ENCODE peak calls at places on chromosomes 13 and 19, in eight cellular contexts. One of them, this sample, is unnamed.
A peak's percentile ranks its signal among the peaks of the same experiment; 100 is the strongest.

GRCh38 chr13:46288570-46289259 is 77.0 kb downstream of the LRRC63 start:
- DNase-seq in IMR-90: peak; percentile 22
- DNase-seq in right cardiac atrium: no peak
- DNase-seq in aorta: no peak
- DNase-seq in heart right ventricle: no peak
- DNase-seq in SK-N-SH: peak; percentile 39
- DNase-seq in OCI-LY7: peak; percentile 67
- DNase-seq in HepG2: peak; percentile 27
- DNase-seq in this sample: no peak

GRCh38 chr13:109431217-109431616 is 355.2 kb downstream of the IRS2 start:
- DNase-seq in right cardiac atrium: no peak
- DNase-seq in OCI-LY7: no peak
- DNase-seq in HepG2: no peak
- DNase-seq in heart right ventricle: no peak
- DNase-seq in aorta: no peak
- DNase-seq in SK-N-SH: no peak
- DNase-seq in IMR-90: no peak
- DNase-seq in this sample: no peak

GRCh38 chr19:36436531-36436930 is 18.1 kb upstream of the ZFP82 start:
- DNase-seq in IMR-90: no peak
- DNase-seq in HepG2: no peak
- DNase-seq in OCI-LY7: peak; percentile 39
- DNase-seq in aorta: no peak
- DNase-seq in heart right ventricle: no peak
- DNase-seq in right cardiac atrium: no peak
- DNase-seq in SK-N-SH: no peak
- DNase-seq in this sample: no peak

GRCh38 chr19:40192758-40193586 is 1.7 kb downstream of the MAP3K10 start:
- DNase-seq in right cardiac atrium: no peak
- DNase-seq in SK-N-SH: no peak
- DNase-seq in IMR-90: no peak
- DNase-seq in HepG2: no peak
- DNase-seq in aorta: no peak
- DNase-seq in heart right ventricle: no peak
- DNase-seq in OCI-LY7: no peak
- DNase-seq in this sample: no peak

GRCh38 chr13:104408733-104409132 is 1342.5 kb upstream of the SLC10A2 start:
- DNase-seq in HepG2: no peak
- DNase-seq in OCI-LY7: no peak
- DNase-seq in aorta: no peak
- DNase-seq in heart right ventricle: no peak
- DNase-seq in right cardiac atrium: no peak
- DNase-seq in SK-N-SH: no peak
- DNase-seq in IMR-90: peak; percentile 6
- DNase-seq in this sample: no peak

GRCh38 chr13:88063741-88064140 is 392.6 kb downstream of the SLITRK5 start:
- DNase-seq in OCI-LY7: no peak
- DNase-seq in right cardiac atrium: no peak
- DNase-seq in HepG2: no peak
- DNase-seq in IMR-90: no peak
- DNase-seq in SK-N-SH: no peak
- DNase-seq in aorta: no peak
- DNase-seq in heart right ventricle: no peak
- DNase-seq in this sample: no peak

GRCh38 chr13:87661471-87661870 is 9.7 kb upstream of the SLITRK5 start:
- DNase-seq in IMR-90: peak; percentile 4
- DNase-seq in heart right ventricle: no peak
- DNase-seq in HepG2: no peak
- DNase-seq in right cardiac atrium: no peak
- DNase-seq in aorta: no peak
- DNase-seq in OCI-LY7: no peak
- DNase-seq in SK-N-SH: no peak
- DNase-seq in this sample: no peak

GRCh38 chr19:15248648-15249559 is 16.7 kb upstream of the EPHX3 start:
- DNase-seq in right cardiac atrium: peak; percentile 95
- DNase-seq in SK-N-SH: no peak
- DNase-seq in OCI-LY7: no peak
- DNase-seq in IMR-90: peak; percentile 91
- DNase-seq in aorta: peak; percentile 96
- DNase-seq in HepG2: no peak
- DNase-seq in heart right ventricle: peak; percentile 86
- DNase-seq in this sample: peak; percentile 89

GRCh38 chr19:22532388-22533310 is 101.5 kb upstream of the ZNF492 start:
- DNase-seq in SK-N-SH: no peak
- DNase-seq in right cardiac atrium: peak; percentile 93
- DNase-seq in heart right ventricle: peak; percentile 65
- DNase-seq in aorta: peak; percentile 94
- DNase-seq in IMR-90: no peak
- DNase-seq in HepG2: no peak
- DNase-seq in OCI-LY7: no peak
- DNase-seq in this sample: peak; percentile 66

GRCh38 chr13:51844862-51845573 is at the start of gene TMEM272:
- DNase-seq in OCI-LY7: peak; percentile 41
- DNase-seq in aorta: peak; percentile 83
- DNase-seq in HepG2: peak; percentile 43
- DNase-seq in right cardiac atrium: peak; percentile 84
- DNase-seq in SK-N-SH: peak; percentile 87
- DNase-seq in heart right ventricle: peak; percentile 61
- DNase-seq in IMR-90: peak; percentile 11
- DNase-seq in this sample: peak; percentile 40

DNA sequence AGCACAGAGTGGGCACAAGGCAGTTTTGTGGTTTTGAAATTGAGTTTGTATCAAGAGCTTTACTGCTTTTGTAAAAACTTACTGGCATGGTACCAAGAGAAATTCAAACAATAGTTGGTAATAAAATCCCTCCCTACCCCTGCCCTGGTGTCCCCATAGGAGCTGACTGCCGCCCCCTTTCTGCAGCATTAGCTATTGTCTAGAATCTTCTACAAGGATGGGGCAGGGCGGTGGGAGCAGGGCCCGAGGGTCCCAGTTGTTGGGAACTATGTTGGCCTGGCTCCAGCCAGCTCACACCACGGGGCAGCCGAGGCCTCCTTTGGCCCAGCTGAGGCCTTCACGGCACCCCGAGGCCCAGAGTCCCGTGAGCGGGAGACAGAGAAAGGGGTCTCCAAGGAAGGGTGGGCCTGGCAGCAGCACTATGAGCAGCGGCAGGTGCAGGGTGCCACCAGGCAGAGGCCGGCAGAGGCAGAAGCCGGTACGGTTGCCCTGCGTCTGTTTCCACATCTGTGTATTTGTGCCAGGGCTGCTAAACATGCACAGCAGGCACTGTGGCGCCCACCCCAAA is 57.9 kb downstream of the KDM4B start:
- DNase-seq in SK-N-SH: no peak
- DNase-seq in right cardiac atrium: peak; percentile 57
- DNase-seq in heart right ventricle: no peak
- DNase-seq in IMR-90: no peak
- DNase-seq in OCI-LY7: no peak
- DNase-seq in HepG2: no peak
- DNase-seq in aorta: no peak
- DNase-seq in this sample: no peak
- H3K27ac ChIP-seq in SK-N-SH: no peak overlapping the region
- H3K27ac ChIP-seq in right cardiac atrium: no peak overlapping the region
- H3K27ac ChIP-seq in heart right ventricle: no peak overlapping the region
- H3K27ac ChIP-seq in IMR-90: no peak overlapping the region
- H3K27ac ChIP-seq in OCI-LY7: no peak overlapping the region
- H3K27ac ChIP-seq in HepG2: no peak overlapping the region
- H3K27ac ChIP-seq in aorta: no peak overlapping the region
- H3K27ac ChIP-seq in this sample: no peak overlapping the region

GRCh38 chr19:10977773-10978155 is 16.9 kb downstream of the SMARCA4 start:
- DNase-seq in right cardiac atrium: no peak
- DNase-seq in IMR-90: no peak
- DNase-seq in heart right ventricle: no peak
- DNase-seq in OCI-LY7: peak; percentile 65
- DNase-seq in HepG2: no peak
- DNase-seq in SK-N-SH: no peak
- DNase-seq in aorta: no peak
- DNase-seq in this sample: no peak

GRCh38 chr19:10979950-10980349 is 19.1 kb downstream of the SMARCA4 start:
- DNase-seq in HepG2: no peak
- DNase-seq in OCI-LY7: peak; percentile 95
- DNase-seq in SK-N-SH: no peak
- DNase-seq in IMR-90: no peak
- DNase-seq in aorta: no peak
- DNase-seq in right cardiac atrium: no peak
- DNase-seq in heart right ventricle: no peak
- DNase-seq in this sample: no peak

GRCh38 chr19:10971107-10971715 is 10.4 kb downstream of the SMARCA4 start:
- DNase-seq in SK-N-SH: no peak
- DNase-seq in aorta: no peak
- DNase-seq in IMR-90: no peak
- DNase-seq in right cardiac atrium: no peak
- DNase-seq in heart right ventricle: no peak
- DNase-seq in OCI-LY7: peak; percentile 49
- DNase-seq in HepG2: no peak
- DNase-seq in this sample: no peak

GRCh38 chr19:10976200-10976892 is 15.5 kb downstream of the SMARCA4 start:
- DNase-seq in right cardiac atrium: no peak
- DNase-seq in HepG2: peak; percentile 43
- DNase-seq in OCI-LY7: peak; percentile 53
- DNase-seq in SK-N-SH: no peak
- DNase-seq in IMR-90: no peak
- DNase-seq in heart right ventricle: no peak
- DNase-seq in aorta: no peak
- DNase-seq in this sample: no peak

DNA sequence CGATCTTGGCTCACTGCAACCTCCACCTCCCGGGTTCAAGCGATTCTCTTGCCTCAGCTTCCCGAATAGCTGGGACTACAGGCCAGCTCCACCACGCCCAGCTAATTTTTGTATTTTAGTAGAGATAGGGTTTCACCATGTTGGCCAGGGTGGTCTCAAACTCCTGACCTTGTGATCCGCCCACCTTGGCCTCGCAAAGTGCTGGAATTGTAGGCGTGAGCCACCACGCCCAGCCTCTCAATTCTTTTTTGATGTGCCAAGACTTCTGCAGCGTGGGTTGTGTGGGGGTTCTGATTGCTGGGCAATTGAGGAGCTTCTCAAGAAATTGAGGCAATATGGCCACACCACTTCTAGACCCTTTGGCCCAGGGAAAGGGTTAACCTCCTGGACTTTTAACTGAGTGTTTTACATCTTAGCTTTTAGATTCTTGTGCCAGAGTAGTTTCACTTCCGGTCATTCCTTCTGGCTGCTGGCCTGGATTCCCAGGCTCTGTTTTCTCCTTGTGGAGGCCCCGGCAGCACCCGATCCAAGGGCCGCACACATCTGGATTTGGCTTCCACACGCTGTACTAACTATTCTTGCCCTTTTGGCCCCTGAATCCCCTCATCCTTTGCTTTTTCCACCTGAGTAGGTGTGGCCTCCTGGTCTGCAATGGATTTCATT is 14.7 kb downstream of the SMARCA4 start:
- DNase-seq in HepG2: no peak
- DNase-seq in heart right ventricle: peak; percentile 53
- DNase-seq in aorta: no peak
- DNase-seq in SK-N-SH: no peak
- DNase-seq in right cardiac atrium: peak; percentile 86
- DNase-seq in IMR-90: peak; percentile 66
- DNase-seq in OCI-LY7: no peak
- DNase-seq in this sample: peak; percentile 82
- H3K4me3 ChIP-seq in HepG2: no peak overlapping the region
- H3K4me3 ChIP-seq in heart right ventricle: no peak overlapping the region
- H3K4me3 ChIP-seq in aorta: no peak overlapping the region
- H3K4me3 ChIP-seq in SK-N-SH: no peak overlapping the region
- H3K4me3 ChIP-seq in right cardiac atrium: no peak overlapping the region
- H3K4me3 ChIP-seq in IMR-90: no peak overlapping the region
- H3K4me3 ChIP-seq in OCI-LY7: peak overlapping the region; percentile 55
- H3K4me3 ChIP-seq in this sample: peak overlapping the region; percentile 13

DNA sequence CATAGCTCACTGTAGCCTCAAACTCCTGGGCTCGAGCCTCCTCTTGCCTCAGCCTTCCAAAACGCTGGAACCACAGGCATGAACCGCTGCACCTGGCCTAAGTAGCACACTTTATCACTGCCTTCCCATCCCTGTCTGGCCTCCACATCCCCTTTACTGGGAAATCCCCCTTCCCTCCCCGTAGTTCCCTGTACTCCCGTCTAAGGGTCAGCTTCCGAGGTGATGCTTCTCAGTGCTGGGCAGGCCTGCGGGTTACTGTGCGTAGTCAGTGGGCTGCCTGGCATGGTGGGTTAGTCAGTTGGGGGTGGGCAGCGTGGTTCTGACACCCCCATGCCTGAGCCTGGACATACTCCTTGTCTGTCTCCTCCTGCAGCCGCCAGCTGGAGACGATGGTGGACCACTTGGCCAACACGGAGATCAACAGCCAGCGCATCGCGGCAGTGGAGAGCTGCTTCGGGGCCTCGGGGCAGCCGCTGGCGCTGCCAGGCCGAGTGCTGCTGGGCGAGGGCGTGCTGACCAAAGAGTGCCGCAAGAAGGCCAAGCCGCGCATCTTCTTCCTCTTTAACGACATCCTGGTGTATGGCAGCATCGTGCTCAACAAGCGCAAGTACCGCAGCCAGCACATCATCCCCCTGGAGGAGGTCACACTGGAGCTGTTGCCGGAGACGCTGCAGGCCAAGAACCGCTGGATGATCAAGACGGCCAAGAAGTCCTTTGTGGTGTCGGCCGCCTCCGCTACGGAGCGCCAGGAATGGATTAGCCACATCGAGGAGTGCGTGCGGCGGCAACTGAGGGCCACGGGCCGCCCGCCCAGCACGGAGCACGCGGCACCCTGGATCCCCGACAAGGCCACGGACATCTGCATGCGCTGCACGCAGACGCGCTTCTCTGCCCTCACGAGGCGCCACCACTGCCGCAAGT is 8.4 kb downstream of the PLEKHF1 start:
- DNase-seq in OCI-LY7: no peak
- DNase-seq in aorta: no peak
- DNase-seq in right cardiac atrium: peak; percentile 61
- DNase-seq in heart right ventricle: no peak
- DNase-seq in HepG2: no peak
- DNase-seq in SK-N-SH: no peak
- DNase-seq in IMR-90: no peak
- DNase-seq in this sample: no peak
- H3K4me1 ChIP-seq in OCI-LY7: peaks cover 25% of the 10 kb centered on the region
- H3K4me1 ChIP-seq in aorta: no peaks in the 10 kb centered on the region
- H3K4me1 ChIP-seq in right cardiac atrium: peaks cover 17% of the 10 kb centered on the region
- H3K4me1 ChIP-seq in heart right ventricle: peaks cover 71% of the 10 kb centered on the region
- H3K4me1 ChIP-seq in HepG2: peaks cover 39% of the 10 kb centered on the region
- H3K4me1 ChIP-seq in SK-N-SH: no peaks in the 10 kb centered on the region
- H3K4me1 ChIP-seq in IMR-90: peaks cover 5% of the 10 kb centered on the region
- H3K4me1 ChIP-seq in this sample: peaks cover 91% of the 10 kb centered on the region

DNA sequence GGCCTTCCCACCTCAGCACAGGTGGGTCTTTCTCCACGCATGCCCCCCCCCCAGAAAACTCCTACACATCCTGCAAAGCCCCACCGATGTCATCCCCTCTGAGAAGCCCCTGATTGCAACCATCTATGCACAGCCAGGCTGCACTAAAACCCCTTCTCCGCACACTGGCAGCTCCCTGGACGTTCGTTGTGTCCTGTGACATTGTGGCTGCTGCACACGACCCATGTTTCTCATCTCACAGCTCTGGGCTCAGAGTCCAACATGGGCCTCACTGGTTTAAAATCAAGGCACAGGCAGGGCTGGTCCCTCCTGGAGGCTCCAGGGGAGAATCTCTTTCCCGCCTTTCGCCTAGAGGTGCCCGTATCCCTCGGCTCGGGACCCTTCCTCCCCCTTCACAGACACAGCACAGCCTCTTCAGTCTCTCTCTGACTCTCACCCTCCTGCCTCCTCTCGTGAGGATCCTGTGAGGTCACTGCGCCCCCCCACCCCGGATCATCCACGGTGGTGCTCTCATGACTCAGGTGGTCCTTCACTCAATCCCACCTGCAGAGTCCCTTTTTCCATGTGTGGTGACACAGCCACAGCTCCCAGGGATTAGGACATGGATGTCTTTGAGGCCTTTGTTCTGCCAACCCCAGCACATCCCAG is 71.2 kb downstream of the GADD45B start:
- DNase-seq in HepG2: peak; percentile 76
- DNase-seq in OCI-LY7: no peak
- DNase-seq in right cardiac atrium: peak; percentile 52
- DNase-seq in SK-N-SH: no peak
- DNase-seq in IMR-90: no peak
- DNase-seq in heart right ventricle: no peak
- DNase-seq in aorta: no peak
- DNase-seq in this sample: no peak
- H3K27ac ChIP-seq in HepG2: peak overlapping the region; percentile 100
- H3K27ac ChIP-seq in OCI-LY7: no peak overlapping the region
- H3K27ac ChIP-seq in right cardiac atrium: peak overlapping the region; percentile 66
- H3K27ac ChIP-seq in SK-N-SH: no peak overlapping the region
- H3K27ac ChIP-seq in IMR-90: no peak overlapping the region
- H3K27ac ChIP-seq in heart right ventricle: peak overlapping the region; percentile 96
- H3K27ac ChIP-seq in aorta: no peak overlapping the region
- H3K27ac ChIP-seq in this sample: peak overlapping the region; percentile 89

This sample was measured in psoas muscle.